ENCODE peak calls at places on chromosomes 12 and 14, in seven cellular contexts. X, O, F, B, I, H and L are unnamed samples.

GRCh38 chr12:75672212-75672611 is 160.8 kb upstream of the KRR1 start:
- DNase-seq in X (no peak), O (no peak), F (no peak), B (no peak), I (no peak), H (no peak), L (no peak)

GRCh38 chr12:107818984-107819383 is 44.5 kb downstream of the ASCL4 start:
- DNase-seq in X (no peak), O (no peak), F (peak; percentile 60), B (peak; percentile 62), I (no peak), H (peak; percentile 13), L (peak; percentile 77)

GRCh38 chr14:30928462-30928861 is 54.1 kb downstream of the COCH start:
- DNase-seq in X (no peak), O (no peak), F (peak; percentile 18), B (no peak), I (peak; percentile 22), H (peak; percentile 15), L (peak; percentile 8)

GRCh38 chr12:34406228-34406995 is 384.1 kb downstream of the ALG10 start:
- DNase-seq in X (peak; percentile 4), O (peak; percentile 50), F (no peak), B (no peak), I (no peak), H (no peak), L (no peak)

GRCh38 chr14:72609205-72609916 is 284.5 kb downstream of the DPF3 start:
- DNase-seq in X (no peak), O (no peak), F (no peak), B (no peak), I (no peak), H (no peak), L (no peak)

GRCh38 chr14:69501362-69501964 is 16.9 kb downstream of the PLEKHD1 start:
- DNase-seq in X (no peak), O (peak; percentile 67), F (peak; percentile 42), B (peak; percentile 15), I (peak; percentile 51), H (peak; percentile 21), L (no peak)

GRCh38 chr14:55645148-55645547 is 65.1 kb downstream of the KTN1 start:
- DNase-seq in X (no peak), O (no peak), F (no peak), B (no peak), I (no peak), H (no peak), L (no peak)

GRCh38 chr12:93709386-93709785 is 32.2 kb downstream of the CRADD start:
- DNase-seq in X (no peak), O (no peak), F (no peak), B (no peak), I (no peak), H (no peak), L (no peak)

GRCh38 chr12:22377731-22378496 is 43.4 kb upstream of the ST8SIA1 start:
- DNase-seq in X (no peak), O (no peak), F (peak; percentile 28), B (no peak), I (peak; percentile 54), H (peak; percentile 33), L (no peak)

GRCh38 chr12:78088391-78088832 is 257.7 kb downstream of the NAV3 start:
- DNase-seq in X (no peak), O (no peak), F (peak; percentile 43), B (peak; percentile 20), I (peak; percentile 30), H (peak; percentile 37), L (peak; percentile 9)

GRCh38 chr12:25054783-25055144 is 105.9 kb upstream of the BCAT1 start:
- DNase-seq in X (no peak), O (no peak), F (no peak), B (peak; percentile 66), I (no peak), H (peak; percentile 58), L (no peak)

GRCh38 chr12:104736307-104736706 is 221.8 kb downstream of the SLC41A2 start:
- DNase-seq in X (no peak), O (no peak), F (peak; percentile 95), B (peak; percentile 53), I (peak; percentile 87), H (peak; percentile 88), L (peak; percentile 93)

GRCh38 chr14:101839661-101840060 is 78.2 kb downstream of the PPP2R5C start:
- DNase-seq in X (no peak), O (no peak), F (no peak), B (no peak), I (no peak), H (no peak), L (no peak)

GRCh38 chr12:80551897-80552296 is 107.9 kb downstream of the PTPRQ start:
- DNase-seq in X (no peak), O (no peak), F (peak; percentile 97), B (peak; percentile 99), I (peak; percentile 92), H (peak; percentile 98), L (peak; percentile 95)

GRCh38 chr14:71642715-71643114 is 289.5 kb upstream of the RGS6 start:
- DNase-seq in X (no peak), O (no peak), F (no peak), B (no peak), I (no peak), H (no peak), L (no peak)

GRCh38 chr12:111211910-111212757 is 156.8 kb downstream of the PHETA1 start:
- DNase-seq in X (no peak), O (no peak), F (no peak), B (no peak), I (no peak), H (no peak), L (no peak)

GRCh38 chr12:6817662-6818157 is 3.9 kb upstream of the GPR162 start:
- DNase-seq in X (no peak), O (no peak), F (no peak), B (no peak), I (no peak), H (no peak), L (no peak)

GRCh38 chr12:132422057-132423043 is 67.6 kb upstream of the FBRSL1 start:
- DNase-seq in X (no peak), O (no peak), F (peak; percentile 56), B (peak; percentile 42), I (no peak), H (peak; percentile 25), L (peak; percentile 40)

GRCh38 chr12:76031081-76031413 is 529 bp downstream of the PHLDA1 start:
- DNase-seq in X (no peak), O (no peak), F (no peak), B (no peak), I (no peak), H (no peak), L (no peak)

GRCh38 chr14:82190812-82191211 is 657.2 kb upstream of the SEL1L start:
- DNase-seq in X (no peak), O (no peak), F (no peak), B (no peak), I (no peak), H (no peak), L (no peak)

GRCh38 chr14:66530526-66530925 is 22.6 kb downstream of the GPHN start:
- DNase-seq in X (no peak), O (no peak), F (no peak), B (no peak), I (no peak), H (no peak), L (no peak)
- TF ChIP-seq CTCF in X (no peak), O (no peak), F (no peak), B (no peak), I (no peak), H (no peak), L (no peak)

GRCh38 chr14:91496790-91497189 is 13.3 kb downstream of the PPP4R3A start:
- DNase-seq in X (no peak), O (no peak), F (no peak), B (no peak), I (no peak), H (no peak), L (no peak)
- H3K4me3 ChIP-seq in X (no peak overlapping the region), O (no peak overlapping the region), F (no peak overlapping the region), B (no peak overlapping the region), I (no peak overlapping the region), H (no peak overlapping the region), L (no peak overlapping the region)

GRCh38 chr12:46401703-46402102 is 29.1 kb upstream of the SLC38A2 start:
- DNase-seq in X (peak; percentile 19), O (no peak), F (peak; percentile 84), B (peak; percentile 58), I (peak; percentile 77), H (peak; percentile 61), L (peak; percentile 79)
- TF ChIP-seq CTCF in X (peak; percentile 26), O (peak; percentile 28), F (peak; percentile 64), B (peak; percentile 30), I (peak; percentile 36), H (no peak), L (peak; percentile 53)

DNA sequence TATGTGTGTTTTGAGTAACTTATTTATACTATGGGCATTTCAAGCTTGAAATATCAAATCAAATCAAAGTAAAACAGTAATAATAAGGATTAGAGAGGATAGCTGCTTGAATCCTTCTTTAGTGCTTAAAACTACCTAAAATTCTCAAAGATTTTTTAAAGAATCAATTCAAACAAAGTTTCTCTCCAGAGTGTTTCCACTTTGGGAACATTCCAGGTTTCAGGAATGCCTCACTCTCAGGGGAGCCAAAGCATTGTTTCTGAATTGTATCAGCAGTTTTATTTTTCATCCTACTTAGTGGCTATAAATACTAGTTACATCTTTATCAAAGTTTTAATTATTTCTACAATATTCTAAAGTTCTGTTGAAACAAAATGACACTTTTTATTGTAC is 796 bp downstream of the RASSF9 start:
- DNase-seq in X (no peak), O (no peak), F (peak; percentile 78), B (peak; percentile 10), I (peak; percentile 50), H (peak; percentile 46), L (peak; percentile 57)
- H3K4me3 ChIP-seq in X (peak overlapping the region; percentile 28), O (peak overlapping the region; percentile 59), F (peak overlapping the region; percentile 68), B (no peak overlapping the region), I (peak overlapping the region; percentile 1), H (peak overlapping the region; percentile 63), L (peak overlapping the region; percentile 59)

GRCh38 chr12:3342051-3342450 is 149.0 kb upstream of the PRMT8 start:
- DNase-seq in X (no peak), O (no peak), F (peak; percentile 28), B (peak; percentile 4), I (peak; percentile 60), H (peak; percentile 5), L (peak; percentile 26)
- TF ChIP-seq CTCF in X (peak; percentile 51), O (peak; percentile 32), F (peak; percentile 50), B (peak; percentile 26), I (peak; percentile 63), H (peak; percentile 38), L (peak; percentile 53)

GRCh38 chr14:105066285-105067071 is 1.2 kb upstream of the GPR132 start:
- DNase-seq in X (no peak), O (no peak), F (no peak), B (no peak), I (no peak), H (no peak), L (no peak)
- H3K4me3 ChIP-seq in X (no peak overlapping the region), O (no peak overlapping the region), F (no peak overlapping the region), B (no peak overlapping the region), I (no peak overlapping the region), H (no peak overlapping the region), L (no peak overlapping the region)

GRCh38 chr12:124993568-124994434 is at the start of gene BRI3BP:
- DNase-seq in X (no peak), O (peak; percentile 84), F (peak; percentile 32), B (peak; percentile 37), I (peak; percentile 46), H (peak; percentile 13), L (peak; percentile 33)
- TF ChIP-seq CTCF in X (no peak), O (no peak), F (no peak), B (no peak), I (no peak), H (no peak), L (no peak)

GRCh38 chr14:22526744-22527143 is 62.3 kb downstream of the DAD1 start:
- DNase-seq in X (no peak), O (no peak), F (no peak), B (no peak), I (no peak), H (no peak), L (no peak)
- H3K4me3 ChIP-seq in X (no peak overlapping the region), O (no peak overlapping the region), F (no peak overlapping the region), B (no peak overlapping the region), I (no peak overlapping the region), H (no peak overlapping the region), L (no peak overlapping the region)